ENCODE peak calls at places on chromosomes 6 and 20, in ten cellular contexts. P is WERI-Rb-1, X is breast epithelium, T is epithelial cell of proximal tubule, L is fibroblast of mammary gland, Y is H9, A is astrocyte of the cerebellum, F is ovary, R is AG04449, O is cardiac fibroblast. H is an unnamed sample.

GRCh38 chr6:75416443-75416842 is 77.2 kb downstream of the FILIP1 start:
- DNase-seq in P (no peak), X (no peak), T (no peak), L (no peak), Y (no peak), A (no peak), F (no peak), R (no peak), O (no peak), H (no peak)

GRCh38 chr6:28587011-28587745 is 61.5 kb downstream of the GPX5 start:
- DNase-seq in P (peak; percentile 96), X (peak; percentile 62), T (peak; percentile 36), L (peak; percentile 34), Y (peak; percentile 90), A (no peak), F (peak; percentile 70), R (no peak), O (peak; percentile 48), H (peak; percentile 78)

GRCh38 chr6:121349596-121349995 is 15.3 kb upstream of the TBC1D32 start:
- DNase-seq in P (no peak), X (no peak), T (no peak), L (no peak), Y (no peak), A (no peak), F (no peak), R (no peak), O (no peak), H (no peak)

GRCh38 chr6:14763616-14764015 is 482.3 kb upstream of the JARID2 start:
- DNase-seq in P (no peak), X (no peak), T (no peak), L (no peak), Y (no peak), A (no peak), F (no peak), R (no peak), O (no peak), H (no peak)

GRCh38 chr6:7976485-7977010 is 66.0 kb upstream of the TXNDC5 start:
- DNase-seq in P (no peak), X (no peak), T (no peak), L (no peak), Y (no peak), A (no peak), F (no peak), R (no peak), O (no peak), H (no peak)

GRCh38 chr20:327041-327945 is 1.9 kb downstream of the SOX12 start:
- DNase-seq in P (peak; percentile 96), X (peak; percentile 87), T (no peak), L (peak; percentile 90), Y (peak; percentile 98), A (peak; percentile 72), F (peak; percentile 94), R (no peak), O (peak; percentile 96), H (peak; percentile 88)

GRCh38 chr6:1047926-1048595 is 263.8 kb upstream of the FOXQ1 start:
- DNase-seq in P (no peak), X (no peak), T (no peak), L (no peak), Y (no peak), A (no peak), F (no peak), R (no peak), O (no peak), H (no peak)

GRCh38 chr6:142728367-142728766 is 216.6 kb downstream of the HIVEP2 start:
- DNase-seq in P (no peak), X (no peak), T (no peak), L (peak; percentile 15), Y (no peak), A (no peak), F (no peak), R (no peak), O (no peak), H (no peak)

GRCh38 chr20:12166053-12166717 is 248.5 kb downstream of the BTBD3 start:
- DNase-seq in P (no peak), X (peak; percentile 21), T (peak; percentile 32), L (peak; percentile 99), Y (no peak), A (peak; percentile 68), F (peak; percentile 7), R (peak; percentile 68), O (peak; percentile 98), H (no peak)

GRCh38 chr6:160272707-160273106 is 14.1 kb upstream of the SLC22A2 start:
- DNase-seq in P (no peak), X (no peak), T (no peak), L (no peak), Y (no peak), A (no peak), F (no peak), R (no peak), O (no peak), H (no peak)

GRCh38 chr6:97077380-97077779 is 152.9 kb downstream of the KLHL32 start:
- DNase-seq in P (no peak), X (no peak), T (no peak), L (no peak), Y (no peak), A (no peak), F (no peak), R (no peak), O (peak; percentile 4), H (no peak)

GRCh38 chr6:16486661-16487060 is 248.3 kb downstream of the GMPR start:
- DNase-seq in P (no peak), X (no peak), T (no peak), L (no peak), Y (no peak), A (no peak), F (no peak), R (no peak), O (no peak), H (no peak)

GRCh38 chr6:10297825-10298224 is 117.0 kb downstream of the TFAP2A start:
- DNase-seq in P (no peak), X (no peak), T (no peak), L (no peak), Y (no peak), A (no peak), F (no peak), R (no peak), O (no peak), H (no peak)

GRCh38 chr6:133630651-133631050 is 258.3 kb upstream of the TCF21 start:
- DNase-seq in P (no peak), X (no peak), T (no peak), L (no peak), Y (no peak), A (peak; percentile 53), F (no peak), R (no peak), O (no peak), H (no peak)

GRCh38 chr20:4195499-4195898 is 180.1 kb upstream of the RNF24 start:
- DNase-seq in P (peak; percentile 46), X (no peak), T (no peak), L (peak; percentile 27), Y (peak; percentile 63), A (no peak), F (no peak), R (no peak), O (no peak), H (peak; percentile 64)
- TF ChIP-seq CTCF in P (peak; percentile 75), X (no peak), T (peak; percentile 61), L (peak; percentile 46), Y (peak; percentile 78), A (peak; percentile 64), F (no peak), R (peak; percentile 67), O (peak; percentile 42), H (no peak)

DNA sequence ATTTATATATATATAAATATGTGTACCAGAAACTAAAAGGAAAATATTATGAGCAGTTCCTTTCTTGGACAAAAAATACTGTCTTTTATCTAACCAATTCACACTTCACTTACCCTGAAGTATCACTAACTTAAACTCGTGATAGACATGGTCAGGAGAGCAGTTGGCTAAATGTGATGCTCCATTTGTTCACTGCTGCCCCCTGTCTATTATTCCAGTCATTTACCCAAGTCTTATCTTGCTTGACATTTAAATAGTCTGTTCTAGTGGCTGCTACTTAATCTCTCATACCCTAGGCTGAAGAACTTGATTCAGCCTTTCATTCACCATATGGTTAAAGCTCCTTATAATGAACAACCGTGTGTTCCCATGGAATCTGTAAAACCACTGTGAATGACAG is 789.6 kb upstream of the EYS start:
- DNase-seq in P (peak; percentile 28), X (no peak), T (no peak), L (peak; percentile 19), Y (no peak), A (no peak), F (no peak), R (no peak), O (no peak), H (no peak)
- TF ChIP-seq CTCF in P (peak; percentile 56), X (no peak), T (peak; percentile 24), L (peak; percentile 21), Y (peak; percentile 74), A (peak; percentile 18), F (no peak), R (no peak), O (no peak), H (peak; percentile 71)

GRCh38 chr20:62952373-62953166 is at the start of gene SLC17A9:
- DNase-seq in P (no peak), X (no peak), T (no peak), L (peak; percentile 50), Y (peak; percentile 87), A (no peak), F (peak; percentile 51), R (no peak), O (peak; percentile 36), H (peak; percentile 18)
- TF ChIP-seq CTCF in P (no peak), X (no peak), T (no peak), L (no peak), Y (peak; percentile 25), A (no peak), F (no peak), R (no peak), O (no peak), H (no peak)

GRCh38 chr6:164106345-164106769 is 691.8 kb downstream of the QKI start:
- DNase-seq in P (peak; percentile 69), X (no peak), T (no peak), L (peak; percentile 14), Y (peak; percentile 71), A (no peak), F (no peak), R (no peak), O (peak; percentile 40), H (peak; percentile 37)
- TF ChIP-seq CTCF in P (peak; percentile 80), X (no peak), T (peak; percentile 56), L (peak; percentile 33), Y (peak; percentile 70), A (peak; percentile 66), F (no peak), R (no peak), O (peak; percentile 50), H (peak; percentile 31)

GRCh38 chr20:23165307-23165750 is 79.2 kb upstream of the CD93 start:
- DNase-seq in P (no peak), X (no peak), T (no peak), L (no peak), Y (peak; percentile 58), A (no peak), F (no peak), R (no peak), O (no peak), H (no peak)
- TF ChIP-seq CTCF in P (peak; percentile 26), X (no peak), T (peak; percentile 10), L (no peak), Y (peak; percentile 40), A (peak; percentile 5), F (no peak), R (no peak), O (no peak), H (no peak)

GRCh38 chr6:39370021-39370420 is 47.5 kb upstream of the KCNK16 start:
- DNase-seq in P (peak; percentile 68), X (no peak), T (no peak), L (peak; percentile 8), Y (no peak), A (no peak), F (no peak), R (no peak), O (no peak), H (no peak)
- TF ChIP-seq CTCF in P (peak; percentile 69), X (no peak), T (peak; percentile 47), L (peak; percentile 26), Y (peak; percentile 51), A (no peak), F (no peak), R (peak; percentile 3), O (peak; percentile 25), H (no peak)

GRCh38 chr6:108169801-108170606 is 4.2 kb downstream of the NR2E1 start:
- DNase-seq in P (no peak), X (no peak), T (no peak), L (no peak), Y (peak; percentile 51), A (no peak), F (no peak), R (no peak), O (no peak), H (no peak)
- TF ChIP-seq CTCF in P (no peak), X (no peak), T (no peak), L (no peak), Y (no peak), A (no peak), F (no peak), R (no peak), O (no peak), H (no peak)

H was measured in glutamatergic neuron.